ENCODE peak calls at places on chromosomes 4 and X, in five cellular contexts. R is mesenchymal stem cell, Y is GM06990, P is AG04450, Z is dorsolateral prefrontal cortex. N is an unnamed sample.

GRCh38 chrX:24340501-24340900 is 19.9 kb upstream of the SUPT20HL1 start:
- DNase-seq in R (no peak), Y (no peak), P (no peak), Z (no peak), N (no peak)

GRCh38 chrX:17425151-17425550 is 50.2 kb downstream of the NHS start:
- DNase-seq in R (peak), Y (no peak), P (no peak), Z (no peak), N (no peak)

GRCh38 chr4:120056249-120056648 is 10.4 kb downstream of the MAD2L1 start:
- DNase-seq in R (peak), Y (no peak), P (no peak), Z (no peak), N (no peak)

GRCh38 chr4:26227827-26228226 is 93.0 kb upstream of the RBPJ start:
- DNase-seq in R (no peak), Y (no peak), P (no peak), Z (no peak), N (no peak)

GRCh38 chr4:82097504-82097903 is 276.3 kb downstream of the HNRNPD start:
- DNase-seq in R (no peak), Y (no peak), P (no peak), Z (no peak), N (no peak)

GRCh38 chrX:17860811-17861495 is at the start of gene RAI2:
- DNase-seq in R (no peak), Y (no peak), P (no peak), Z (peak), N (no peak)

GRCh38 chr4:101791189-101791572 is 651 bp downstream of the BANK1 start:
- DNase-seq in R (no peak), Y (no peak), P (no peak), Z (no peak), N (no peak)

GRCh38 chr4:186651624-186652023 is 72.0 kb downstream of the FAT1 start:
- DNase-seq in R (no peak), Y (no peak), P (no peak), Z (peak), N (no peak)

GRCh38 chrX:920234-920799 is 289.7 kb downstream of the SHOX start:
- DNase-seq in R (no peak), Y (no peak), P (no peak), Z (no peak), N (no peak)

DNA sequence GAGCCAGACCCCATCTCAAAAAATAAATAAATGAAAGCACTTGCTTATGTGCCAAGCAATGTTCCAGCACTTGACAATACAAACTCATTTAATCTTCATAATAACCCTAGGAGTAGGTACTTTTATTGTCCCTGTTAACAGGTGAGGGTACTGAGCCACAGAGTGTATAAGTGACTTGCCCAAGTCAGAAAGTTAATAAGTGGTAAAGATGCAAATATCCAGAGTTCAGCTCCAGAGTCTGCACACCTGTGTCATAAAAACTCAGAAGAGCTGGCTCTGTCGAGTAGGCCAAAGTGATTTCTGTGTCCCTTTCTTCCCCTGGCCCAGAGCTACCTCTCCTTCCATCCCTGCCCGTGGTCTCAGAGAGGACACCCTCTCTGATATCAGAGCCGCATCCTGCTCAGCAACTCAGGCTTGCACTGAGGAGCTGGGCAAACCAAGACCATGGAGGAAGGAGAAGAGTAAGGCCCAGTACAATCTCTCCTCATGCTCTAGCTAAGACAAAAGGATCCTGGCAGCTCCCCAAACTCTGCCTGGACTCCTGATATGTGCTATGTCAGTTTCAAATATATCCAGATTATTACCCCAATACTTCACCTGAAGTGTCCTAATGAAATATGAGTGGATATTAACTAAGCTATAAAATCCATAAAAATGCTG is 136.3 kb downstream of the HS6ST2 start:
- DNase-seq in R (no peak), Y (no peak), P (no peak), Z (no peak), N (no peak)
- H3K4me3 ChIP-seq in R (no peak), Y (no peak), P (no peak), Z (no peak), N (no peak)

GRCh38 chrX:13081385-13082285 is 37.2 kb upstream of the FAM9C start:
- DNase-seq in R (no peak), Y (peak), P (no peak), Z (no peak), N (no peak)

GRCh38 chrX:13080128-13080795 is 35.8 kb upstream of the FAM9C start:
- DNase-seq in R (no peak), Y (no peak), P (no peak), Z (no peak), N (no peak)

GRCh38 chrX:13084611-13085010 is 40.2 kb upstream of the FAM9C start:
- DNase-seq in R (no peak), Y (no peak), P (no peak), Z (no peak), N (no peak)

GRCh38 chrX:13085533-13085932 is 41.1 kb upstream of the FAM9C start:
- DNase-seq in R (no peak), Y (no peak), P (no peak), Z (no peak), N (no peak)

GRCh38 chrX:13082286-13083065 is 38.1 kb upstream of the FAM9C start:
- DNase-seq in R (no peak), Y (no peak), P (no peak), Z (no peak), N (no peak)
- H3K4me3 ChIP-seq in R (no peak), Y (no peak), P (no peak), Z (no peak), N (no peak)

GRCh38 chrX:12210921-12211320 is 72.6 kb downstream of the FRMPD4 start:
- DNase-seq in R (peak), Y (no peak), P (no peak), Z (no peak), N (peak)
- H3K4me3 ChIP-seq in R (peak), Y (no peak), P (no peak), Z (no peak), N (no peak)

GRCh38 chr4:41620594-41621256 is 82.8 kb downstream of the LIMCH1 start:
- DNase-seq in R (no peak), Y (no peak), P (no peak), Z (no peak), N (no peak)
- H3K4me3 ChIP-seq in R (no peak), Y (no peak), P (no peak), Z (no peak), N (no peak)

GRCh38 chrX:19865567-19866363 is 21.6 kb downstream of the SH3KBP1 start:
- DNase-seq in R (no peak), Y (no peak), P (no peak), Z (no peak), N (no peak)

GRCh38 chrX:19862634-19863236 is 24.7 kb downstream of the SH3KBP1 start:
- DNase-seq in R (no peak), Y (no peak), P (no peak), Z (no peak), N (no peak)

GRCh38 chrX:19866626-19867410 is 20.6 kb downstream of the SH3KBP1 start:
- DNase-seq in R (no peak), Y (no peak), P (no peak), Z (no peak), N (no peak)

GRCh38 chrX:19863237-19864223 is 23.9 kb downstream of the SH3KBP1 start:
- DNase-seq in R (peak), Y (peak), P (no peak), Z (no peak), N (no peak)

GRCh38 chrX:19864736-19865135 is 22.7 kb downstream of the SH3KBP1 start:
- DNase-seq in R (no peak), Y (no peak), P (no peak), Z (no peak), N (no peak)
- H3K4me3 ChIP-seq in R (no peak), Y (peak), P (no peak), Z (no peak), N (no peak)

GRCh38 chr4:5052726-5053425 is 1.6 kb downstream of the STK32B start:
- DNase-seq in R (peak), Y (no peak), P (no peak), Z (no peak), N (no peak)
- H3K4me3 ChIP-seq in R (peak), Y (no peak), P (no peak), Z (peak), N (no peak)

DNA sequence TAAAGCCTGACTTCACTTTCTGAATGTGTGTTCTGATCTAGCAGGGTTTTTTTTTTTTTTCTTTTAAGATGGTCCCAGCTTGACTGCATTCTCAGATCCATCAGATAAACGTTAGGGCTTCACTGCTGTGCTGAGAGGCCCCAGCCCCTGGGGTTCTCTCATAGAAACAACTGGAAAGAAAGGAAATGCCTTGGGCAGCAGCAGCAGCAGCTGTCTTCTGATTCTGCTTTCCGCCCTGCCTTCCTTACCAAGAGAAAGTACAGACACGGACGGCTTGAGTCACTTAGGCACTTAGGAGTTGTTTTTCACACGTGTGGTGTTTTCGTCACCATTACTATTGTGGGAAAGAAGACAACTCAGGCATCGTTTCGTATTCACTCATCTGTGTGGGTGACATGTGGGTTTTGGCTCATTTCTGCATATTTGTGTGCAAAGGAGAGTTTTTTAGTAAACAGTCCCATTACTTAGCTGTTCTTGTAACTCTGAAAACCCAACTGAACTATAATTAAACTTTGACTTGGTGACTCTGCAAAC is 172.0 kb downstream of the PTTG2 start:
- DNase-seq in R (peak), Y (peak), P (peak), Z (no peak), N (peak)
- H3K4me3 ChIP-seq in R (peak), Y (no peak), P (peak), Z (peak), N (no peak)

N was measured in keratinocyte.